ENCODE peak calls at places on chromosomes 4 and X, in ten cellular contexts. M is heart left ventricle, S is body of pancreas, W is GM23338, U is left lung, T is Panc1, J is hepatocyte, O is transverse colon, H is cardiac muscle cell, F is mucosa of descending colon. I is an unnamed sample. For H3K4me1, the result is how much of the 10 kb centered on the place peaks cover.

GRCh38 chr4:64781737-64782326 is 372.6 kb upstream of the TECRL start:
- DNase-seq in M (no peak), S (no peak), W (peak), U (no peak), T (peak), J (peak), O (no peak), H (peak), F (peak), I (no peak)

GRCh38 chr4:94561249-94562024 is 109.7 kb downstream of the PDLIM5 start:
- DNase-seq in M (no peak), S (no peak), W (no peak), U (no peak), T (no peak), J (no peak), O (no peak), H (peak), F (no peak), I (no peak)

GRCh38 chr4:4995866-4996265 is 23.4 kb downstream of the CYTL1 start:
- DNase-seq in M (no peak), S (no peak), W (no peak), U (no peak), T (no peak), J (no peak), O (no peak), H (no peak), F (no peak), I (no peak)

GRCh38 chrX:49233176-49233575 is at the start of gene CACNA1F:
- DNase-seq in M (no peak), S (no peak), W (no peak), U (no peak), T (no peak), J (no peak), O (no peak), H (no peak), F (no peak), I (no peak)

GRCh38 chrX:17488036-17488435 is 113.0 kb downstream of the NHS start:
- DNase-seq in M (no peak), S (no peak), W (no peak), U (no peak), T (no peak), J (no peak), O (no peak), H (peak), F (no peak), I (peak)

GRCh38 chr4:169225058-169225751 is 45.6 kb downstream of the SH3RF1 start:
- DNase-seq in M (no peak), S (no peak), W (no peak), U (no peak), T (peak), J (peak), O (no peak), H (peak), F (no peak), I (no peak)

GRCh38 chr4:170672571-170672970 is 582.8 kb upstream of the AADAT start:
- DNase-seq in M (no peak), S (no peak), W (no peak), U (no peak), T (no peak), J (no peak), O (no peak), H (no peak), F (no peak), I (no peak)

GRCh38 chr4:168537556-168537955 is 40.7 kb downstream of the PALLD start:
- DNase-seq in M (no peak), S (no peak), W (no peak), U (no peak), T (no peak), J (no peak), O (no peak), H (no peak), F (no peak), I (no peak)

GRCh38 chr4:114890773-114891172 is 222.6 kb downstream of the NDST4 start:
- DNase-seq in M (no peak), S (no peak), W (no peak), U (no peak), T (no peak), J (no peak), O (no peak), H (no peak), F (no peak), I (no peak)

GRCh38 chr4:5979981-5980380 is 38.2 kb downstream of the C4orf50 start:
- DNase-seq in M (no peak), S (no peak), W (peak), U (no peak), T (no peak), J (no peak), O (no peak), H (no peak), F (no peak), I (no peak)

GRCh38 chrX:110006826-110007375 is 4.0 kb downstream of the TMEM164 start:
- DNase-seq in M (no peak), S (no peak), W (no peak), U (no peak), T (no peak), J (no peak), O (no peak), H (peak), F (no peak), I (peak)
- H3K4me1 ChIP-seq in M (under half), S (under half), W (under half), U (under half), T (under half), J (under half), O (under half), H (under half), F (under half), I (under half)

GRCh38 chr4:3766207-3766790 is at the start of gene ADRA2C:
- DNase-seq in M (no peak), S (peak), W (peak), U (no peak), T (no peak), J (peak), O (no peak), H (peak), F (peak), I (peak)
- H3K4me3 ChIP-seq in M (peak), S (no peak), W (peak), U (peak), T (peak), J (no peak), O (no peak), H (peak), F (no peak), I (peak)

GRCh38 chr4:165058676-165059075 is 5.0 kb downstream of the TRIM75 start:
- DNase-seq in M (no peak), S (no peak), W (no peak), U (no peak), T (no peak), J (no peak), O (no peak), H (no peak), F (no peak), I (no peak)

GRCh38 chr4:165055601-165056000 is 1.9 kb downstream of the TRIM75 start:
- DNase-seq in M (no peak), S (no peak), W (no peak), U (no peak), T (no peak), J (no peak), O (no peak), H (no peak), F (no peak), I (no peak)

DNA sequence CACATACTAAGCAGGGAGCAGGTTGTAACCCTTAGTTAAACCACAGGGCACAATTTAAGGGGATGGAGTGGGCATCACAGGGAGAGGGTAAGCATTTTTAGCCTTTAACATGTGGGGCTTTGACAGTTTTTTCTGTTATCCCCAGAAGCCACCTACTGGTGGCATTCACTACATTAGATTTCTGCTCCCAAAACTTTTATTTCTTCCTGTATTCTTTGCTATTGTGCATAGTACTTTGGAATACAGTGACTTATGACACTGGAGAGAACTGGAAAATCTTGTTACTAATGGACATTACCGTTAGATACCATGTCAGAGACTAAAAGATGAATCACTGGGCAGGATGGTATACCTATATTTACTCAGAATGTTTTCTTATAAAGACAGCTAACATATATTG is 7.3 kb downstream of the TRIM75 start:
- DNase-seq in M (no peak), S (no peak), W (peak), U (no peak), T (no peak), J (no peak), O (no peak), H (no peak), F (no peak), I (no peak)
- TF ChIP-seq CTCF in M (no peak), S (no peak), W (peak), U (no peak), T (peak), J (peak), O (no peak), H (no peak), F (no peak), I (peak)

GRCh38 chr4:2866160-2866861 is 22.7 kb downstream of the ADD1 start:
- DNase-seq in M (no peak), S (no peak), W (no peak), U (no peak), T (no peak), J (no peak), O (no peak), H (no peak), F (no peak), I (no peak)
- H3K4me1 ChIP-seq in M (half or more), S (half or more), W (half or more), U (under half), T (under half), J (half or more), O (half or more), H (half or more), F (half or more), I (half or more)

DNA sequence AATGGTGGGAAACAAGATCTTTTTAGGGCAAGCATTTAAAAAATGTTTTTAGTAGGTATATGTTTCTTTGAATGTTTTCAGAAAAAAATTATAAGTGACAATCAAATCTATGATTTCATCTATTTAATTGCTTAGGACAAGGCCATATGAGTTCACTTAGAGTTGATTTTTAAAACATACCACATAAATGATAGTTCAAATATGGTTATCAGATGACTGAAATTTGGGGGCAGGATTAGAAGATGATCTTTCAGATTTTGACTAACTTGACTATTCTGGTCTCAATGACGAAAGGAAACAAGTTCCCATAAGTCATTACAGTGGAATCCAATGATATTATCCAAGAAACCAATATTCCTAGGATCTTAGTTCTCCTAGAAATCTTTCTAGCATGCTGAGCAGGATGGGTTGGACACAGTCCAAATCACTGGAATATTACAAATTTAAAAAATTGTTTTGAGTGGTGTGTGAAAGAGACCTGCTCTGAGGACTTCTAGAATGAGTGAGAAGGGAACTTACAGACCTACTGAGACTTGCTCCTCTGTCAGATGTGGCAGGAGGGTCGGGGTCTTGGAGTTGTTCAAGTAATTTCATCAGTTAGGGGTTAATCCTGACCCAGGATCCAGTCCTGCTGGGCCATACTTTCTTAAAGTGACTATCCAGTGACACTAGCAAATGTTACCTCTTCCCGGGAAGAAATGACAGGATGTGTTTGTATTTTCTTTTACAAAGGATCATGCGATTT is 20.0 kb downstream of the RHOH start:
- DNase-seq in M (no peak), S (no peak), W (no peak), U (no peak), T (no peak), J (no peak), O (no peak), H (no peak), F (no peak), I (no peak)
- H3K4me3 ChIP-seq in M (no peak), S (no peak), W (no peak), U (no peak), T (no peak), J (no peak), O (no peak), H (no peak), F (no peak), I (no peak)

DNA sequence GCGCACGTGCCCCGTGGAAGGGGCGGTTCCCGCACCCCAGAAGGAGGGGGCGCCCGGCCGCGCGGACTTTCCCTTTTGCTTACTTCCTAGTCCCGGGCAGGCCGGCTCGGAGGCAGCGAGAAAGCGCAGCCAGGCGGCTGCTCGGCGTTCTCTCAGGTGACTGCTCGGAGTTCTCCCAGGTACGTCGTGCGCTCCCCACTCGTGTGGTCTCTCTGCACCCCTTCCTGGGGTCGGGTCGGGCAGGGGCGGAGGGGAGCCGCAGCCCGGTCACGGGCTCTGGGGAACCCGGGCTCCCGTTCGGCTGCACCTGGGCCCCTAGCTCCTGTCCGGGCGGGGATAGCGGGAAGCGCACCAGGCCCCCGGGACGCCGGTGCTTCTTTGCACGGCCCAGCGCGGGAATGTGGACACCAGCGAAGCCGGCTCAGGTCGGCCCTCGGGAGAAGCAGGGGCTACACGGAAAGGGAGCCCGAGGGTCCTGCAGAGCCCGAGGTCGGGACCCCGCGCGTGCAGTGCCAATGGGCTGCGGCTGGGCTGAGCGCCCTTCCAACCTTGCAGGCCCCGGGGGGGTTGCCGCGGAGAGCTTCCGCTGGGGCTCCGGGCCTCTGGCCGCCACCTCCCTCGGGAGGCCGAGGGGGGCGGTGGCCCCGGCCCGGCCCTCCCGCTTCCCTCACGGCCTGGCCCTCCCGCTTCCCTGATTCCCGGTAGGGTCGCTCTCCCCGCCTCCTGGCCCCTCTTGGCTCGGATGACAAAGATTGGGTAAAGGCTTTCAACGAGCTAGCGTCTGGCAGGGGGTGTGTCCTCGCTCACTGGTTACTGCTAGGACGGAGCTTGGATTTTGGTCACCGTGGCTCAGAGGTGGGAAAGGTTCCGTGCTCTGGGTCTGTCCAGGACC is at the start of gene TLR2:
- DNase-seq in M (peak), S (peak), W (peak), U (peak), T (no peak), J (peak), O (peak), H (peak), F (peak), I (peak)
- TF ChIP-seq CTCF in M (no peak), S (peak), W (no peak), U (no peak), T (no peak), J (no peak), O (no peak), H (no peak), F (no peak), I (no peak)